ENCODE peak calls at places on chromosome 19, in four cellular contexts. T is GM12878, H is K562, L is H1. E is an unnamed sample.

GRCh38 chr19:48630289-48631036 is 6.7 kb downstream of the DBP start:
- DNase-seq in T (no peak), H (no peak), L (no peak), E (no peak)

GRCh38 chr19:21569497-21569870 is 64.1 kb downstream of the ZNF429 start:
- DNase-seq in T (no peak), H (no peak), L (no peak), E (no peak)

GRCh38 chr19:21460686-21461085 is 44.7 kb upstream of the ZNF429 start:
- DNase-seq in T (no peak), H (no peak), L (no peak), E (no peak)

GRCh38 chr19:37506387-37507166 is at the start of gene ZNF793:
- DNase-seq in T (no peak), H (no peak), L (peak), E (no peak)

GRCh38 chr19:33252418-33252962 is 26.8 kb upstream of the SLC7A10 start:
- DNase-seq in T (no peak), H (no peak), L (no peak), E (no peak)

GRCh38 chr19:11465605-11466004 is 15.2 kb downstream of the ELAVL3 start:
- DNase-seq in T (no peak), H (no peak), L (no peak), E (no peak)

GRCh38 chr19:55623130-55623868 is 1.1 kb downstream of the ZNF784 start:
- DNase-seq in T (no peak), H (peak), L (no peak), E (no peak)

GRCh38 chr19:19162495-19162894 is 7.6 kb downstream of the MEF2B start:
- DNase-seq in T (no peak), H (no peak), L (no peak), E (no peak)

GRCh38 chr19:18848860-18849661 is 17.3 kb downstream of the UPF1 start:
- DNase-seq in T (no peak), H (no peak), L (no peak), E (no peak)

GRCh38 chr19:55536951-55537740 is at the start of gene SBK2:
- DNase-seq in T (no peak), H (peak), L (peak), E (peak)

GRCh38 chr19:16258440-16258903 is 60.8 kb downstream of the AP1M1 start:
- DNase-seq in T (no peak), H (peak), L (no peak), E (no peak)

GRCh38 chr19:39372047-39372802 is 18.7 kb downstream of the PAF1 start:
- DNase-seq in T (no peak), H (no peak), L (no peak), E (no peak)

GRCh38 chr19:42178791-42179500 is 38.5 kb downstream of the DEDD2 start:
- DNase-seq in T (no peak), H (peak), L (peak), E (no peak)

GRCh38 chr19:6274756-6275155 is 5.0 kb downstream of the MLLT1 start:
- DNase-seq in T (no peak), H (no peak), L (no peak), E (no peak)

GRCh38 chr19:23996549-23996948 is 81.9 kb downstream of the ZNF726 start:
- DNase-seq in T (no peak), H (peak), L (no peak), E (peak)

GRCh38 chr19:4115050-4115817 is 8.7 kb downstream of the MAP2K2 start:
- DNase-seq in T (peak), H (no peak), L (no peak), E (no peak)

GRCh38 chr19:8575467-8575997 is 1.7 kb downstream of the MYO1F start:
- DNase-seq in T (no peak), H (no peak), L (no peak), E (no peak)
- TF ChIP-seq CBX5 in T (no peak), H (no peak), L (no peak), E (no peak)

GRCh38 chr19:17617807-17618192 is 62.4 kb downstream of the COLGALT1 start:
- DNase-seq in T (no peak), H (no peak), L (no peak), E (no peak)

GRCh38 chr19:17616961-17617806 is 61.7 kb downstream of the COLGALT1 start:
- DNase-seq in T (no peak), H (peak), L (no peak), E (peak)

GRCh38 chr19:17615889-17616685 is 60.6 kb downstream of the COLGALT1 start:
- DNase-seq in T (no peak), H (peak), L (no peak), E (no peak)

GRCh38 chr19:17618281-17618903 is 62.9 kb downstream of the COLGALT1 start:
- DNase-seq in T (no peak), H (no peak), L (no peak), E (no peak)

GRCh38 chr19:17616686-17616960 is 61.2 kb downstream of the COLGALT1 start:
- DNase-seq in T (no peak), H (no peak), L (no peak), E (no peak)
- TF ChIP-seq SP1 in T (no peak), H (no peak), L (no peak), E (no peak)

GRCh38 chr19:53977991-53978731 is 13.3 kb upstream of the CACNG6 start:
- DNase-seq in T (no peak), H (peak), L (peak), E (no peak)
- TF ChIP-seq EZH2 in T (no peak), H (no peak), L (no peak), E (no peak)

GRCh38 chr19:1182727-1183126 is 8.7 kb upstream of the SBNO2 start:
- DNase-seq in T (no peak), H (no peak), L (no peak), E (no peak)
- TF ChIP-seq CBX5 in T (no peak), H (no peak), L (no peak), E (no peak)